ENCODE peak calls at places on chromosomes 3 and 15, in five cellular contexts. O is activated effector memory CD4-positive, alpha-beta T cell treated with Interleukin-2 at 50 U/mL for 16 hours; N is left colon; X is RCC 7860; Q is NCI-H748 treated with DMSO at 0.1 percent for 48 hours. C is an unnamed sample.

GRCh38 chr3:113211370-113212154 is at the start of gene BOC:
- DNase-seq in O (no peak), N (no peak), X (no peak), Q (no peak), C (no peak)

GRCh38 chr15:67967871-67968423 is 86.2 kb upstream of the PIAS1 start:
- DNase-seq in O (no peak), N (peak; percentile 81), X (no peak), Q (peak; percentile 57), C (peak; percentile 72)

GRCh38 chr15:100849021-100849831 is 30.4 kb upstream of the ALDH1A3 start:
- DNase-seq in O (peak; percentile 9), N (peak; percentile 48), X (no peak), Q (no peak), C (no peak)

GRCh38 chr15:63013052-63013808 is 29.3 kb upstream of the TPM1 start:
- DNase-seq in O (no peak), N (no peak), X (peak; percentile 62), Q (no peak), C (no peak)

GRCh38 chr3:23079976-23080375 is 123.2 kb upstream of the UBE2E2 start:
- DNase-seq in O (no peak), N (peak; percentile 60), X (no peak), Q (no peak), C (no peak)

GRCh38 chr3:8451696-8452095 is 49.9 kb upstream of the LMCD1 start:
- DNase-seq in O (no peak), N (no peak), X (peak; percentile 42), Q (no peak), C (no peak)

GRCh38 chr3:183829466-183829865 is 4.1 kb upstream of the MAP6D1 start:
- DNase-seq in O (no peak), N (no peak), X (no peak), Q (no peak), C (no peak)

GRCh38 chr3:110174908-110175307 is 837.6 kb upstream of the DPPA4 start:
- DNase-seq in O (no peak), N (no peak), X (peak; percentile 59), Q (no peak), C (no peak)

GRCh38 chr3:24199305-24199704 is 254.2 kb downstream of the NR1D2 start:
- DNase-seq in O (no peak), N (no peak), X (no peak), Q (no peak), C (no peak)

GRCh38 chr3:160150525-160150924 is 74.7 kb upstream of the C3orf80 start:
- DNase-seq in O (no peak), N (no peak), X (peak; percentile 22), Q (no peak), C (no peak)

GRCh38 chr3:60551455-60552209 is 699.6 kb downstream of the FHIT start:
- DNase-seq in O (no peak), N (no peak), X (no peak), Q (no peak), C (no peak)

GRCh38 chr15:73686781-73687256 is 2.6 kb downstream of the CD276 start:
- DNase-seq in O (no peak), N (no peak), X (peak; percentile 68), Q (no peak), C (no peak)

GRCh38 chr3:64203216-64203615 is 22.1 kb downstream of the PRICKLE2 start:
- DNase-seq in O (no peak), N (no peak), X (no peak), Q (no peak), C (no peak)

GRCh38 chr3:10495003-10495402 is 10.4 kb downstream of the ATP2B2 start:
- DNase-seq in O (no peak), N (no peak), X (peak; percentile 5), Q (no peak), C (no peak)

GRCh38 chr15:62606376-62607164 is 436.0 kb upstream of the TPM1 start:
- DNase-seq in O (no peak), N (no peak), X (peak; percentile 99), Q (no peak), C (no peak)

GRCh38 chr15:92425578-92426225 is 32.0 kb downstream of the ST8SIA2 start:
- DNase-seq in O (no peak), N (no peak), X (no peak), Q (no peak), C (no peak)

GRCh38 chr3:112136959-112137693 is 4.1 kb upstream of the GCSAM start:
- DNase-seq in O (no peak), N (no peak), X (no peak), Q (no peak), C (no peak)

GRCh38 chr3:126782554-126782953 is 78.5 kb downstream of the CHCHD6 start:
- DNase-seq in O (no peak), N (peak; percentile 78), X (peak; percentile 89), Q (no peak), C (no peak)

GRCh38 chr3:9074079-9074478 is 110.8 kb upstream of the RAD18 start:
- DNase-seq in O (no peak), N (no peak), X (no peak), Q (no peak), C (no peak)

GRCh38 chr3:17420668-17421067 is 321.8 kb downstream of the TBC1D5 start:
- DNase-seq in O (no peak), N (no peak), X (no peak), Q (peak; percentile 84), C (no peak)

GRCh38 chr3:72185549-72186484 is 400.9 kb upstream of the PROK2 start:
- DNase-seq in O (no peak), N (no peak), X (peak; percentile 25), Q (no peak), C (no peak)

GRCh38 chr3:105876745-105877624 is 8.2 kb upstream of the CBLB start:
- DNase-seq in O (no peak), N (no peak), X (no peak), Q (no peak), C (no peak)

GRCh38 chr15:101535170-101535902 is 45.8 kb upstream of the PCSK6 start:
- DNase-seq in O (no peak), N (no peak), X (no peak), Q (no peak), C (no peak)

GRCh38 chr3:46676601-46677071 is 16.8 kb downstream of the ALS2CL start:
- DNase-seq in O (no peak), N (no peak), X (no peak), Q (no peak), C (no peak)

GRCh38 chr15:38610748-38611147 is 46.1 kb upstream of the RASGRP1 start:
- DNase-seq in O (peak; percentile 3), N (no peak), X (no peak), Q (no peak), C (no peak)

GRCh38 chr3:129369711-129370110 is 58.7 kb downstream of the EFCAB12 start:
- DNase-seq in O (no peak), N (no peak), X (no peak), Q (no peak), C (no peak)

GRCh38 chr3:133040696-133041523 is 2.7 kb downstream of the TMEM108 start:
- DNase-seq in O (no peak), N (peak; percentile 49), X (peak; percentile 33), Q (peak; percentile 70), C (peak; percentile 69)

GRCh38 chr15:31102049-31102321 is 460 bp upstream of the TRPM1 start:
- DNase-seq in O (no peak), N (no peak), X (no peak), Q (no peak), C (no peak)

GRCh38 chr3:183274609-183275008 is 21.6 kb downstream of the B3GNT5 start:
- DNase-seq in O (no peak), N (no peak), X (peak; percentile 45), Q (no peak), C (no peak)

GRCh38 chr15:61811952-61812351 is 248.3 kb downstream of the VPS13C start:
- DNase-seq in O (no peak), N (no peak), X (no peak), Q (no peak), C (no peak)

GRCh38 chr15:89893027-89893426 is 767 bp downstream of the AP3S2 start:
- DNase-seq in O (no peak), N (no peak), X (no peak), Q (no peak), C (no peak)

GRCh38 chr3:127421943-127422662 is 134.3 kb upstream of the PRR20G start:
- DNase-seq in O (no peak), N (no peak), X (no peak), Q (no peak), C (no peak)

GRCh38 chr15:66715181-66715624 is 13.2 kb downstream of the SMAD6 start:
- DNase-seq in O (no peak), N (no peak), X (no peak), Q (no peak), C (no peak)